ENCODE peak calls at places on chromosome 4, in six cellular contexts. K, S, W, M, J and Z are unnamed samples.

GRCh38 chr4:79964715-79965345 is 108.2 kb downstream of the ANTXR2 start:
- DNase-seq in K (no peak), S (no peak), W (no peak), M (no peak), J (no peak), Z (no peak)

GRCh38 chr4:136505020-136505419 is 1027.3 kb downstream of the PCDH18 start:
- DNase-seq in K (no peak), S (no peak), W (no peak), M (no peak), J (no peak), Z (no peak)

GRCh38 chr4:169037491-169037890 is 27.4 kb upstream of the CBR4 start:
- DNase-seq in K (no peak), S (no peak), W (no peak), M (no peak), J (no peak), Z (no peak)

GRCh38 chr4:157898836-157899605 is 273.8 kb downstream of the GASK1B start:
- DNase-seq in K (no peak), S (no peak), W (no peak), M (no peak), J (no peak), Z (no peak)

GRCh38 chr4:6688879-6689505 is 4.7 kb upstream of the S100P start:
- DNase-seq in K (no peak), S (peak; percentile 82), W (peak; percentile 91), M (peak; percentile 83), J (peak; percentile 78), Z (no peak)

GRCh38 chr4:102343964-102344519 is 1.2 kb downstream of the SLC39A8 start:
- DNase-seq in K (no peak), S (no peak), W (no peak), M (no peak), J (no peak), Z (no peak)

GRCh38 chr4:15656038-15656470 is 897 bp upstream of the FBXL5 start:
- DNase-seq in K (peak; percentile 28), S (no peak), W (no peak), M (no peak), J (no peak), Z (no peak)

GRCh38 chr4:135185256-135185655 is 983.7 kb upstream of the PABPC4L start:
- DNase-seq in K (no peak), S (no peak), W (no peak), M (no peak), J (no peak), Z (no peak)

GRCh38 chr4:121155893-121156292 is 8.2 kb downstream of the TNIP3 start:
- DNase-seq in K (no peak), S (no peak), W (no peak), M (no peak), J (peak; percentile 82), Z (no peak)

GRCh38 chr4:139696491-139696890 is 30.9 kb downstream of the MGST2 start:
- DNase-seq in K (no peak), S (no peak), W (no peak), M (no peak), J (no peak), Z (peak; percentile 71)

GRCh38 chr4:185128272-185129119 is 14.6 kb upstream of the SLC25A4 start:
- DNase-seq in K (peak; percentile 35), S (no peak), W (no peak), M (peak; percentile 45), J (no peak), Z (no peak)
- TF ChIP-seq CTCF in K (no peak), S (no peak), W (peak; percentile 23), M (no peak), J (no peak), Z (no peak)

DNA sequence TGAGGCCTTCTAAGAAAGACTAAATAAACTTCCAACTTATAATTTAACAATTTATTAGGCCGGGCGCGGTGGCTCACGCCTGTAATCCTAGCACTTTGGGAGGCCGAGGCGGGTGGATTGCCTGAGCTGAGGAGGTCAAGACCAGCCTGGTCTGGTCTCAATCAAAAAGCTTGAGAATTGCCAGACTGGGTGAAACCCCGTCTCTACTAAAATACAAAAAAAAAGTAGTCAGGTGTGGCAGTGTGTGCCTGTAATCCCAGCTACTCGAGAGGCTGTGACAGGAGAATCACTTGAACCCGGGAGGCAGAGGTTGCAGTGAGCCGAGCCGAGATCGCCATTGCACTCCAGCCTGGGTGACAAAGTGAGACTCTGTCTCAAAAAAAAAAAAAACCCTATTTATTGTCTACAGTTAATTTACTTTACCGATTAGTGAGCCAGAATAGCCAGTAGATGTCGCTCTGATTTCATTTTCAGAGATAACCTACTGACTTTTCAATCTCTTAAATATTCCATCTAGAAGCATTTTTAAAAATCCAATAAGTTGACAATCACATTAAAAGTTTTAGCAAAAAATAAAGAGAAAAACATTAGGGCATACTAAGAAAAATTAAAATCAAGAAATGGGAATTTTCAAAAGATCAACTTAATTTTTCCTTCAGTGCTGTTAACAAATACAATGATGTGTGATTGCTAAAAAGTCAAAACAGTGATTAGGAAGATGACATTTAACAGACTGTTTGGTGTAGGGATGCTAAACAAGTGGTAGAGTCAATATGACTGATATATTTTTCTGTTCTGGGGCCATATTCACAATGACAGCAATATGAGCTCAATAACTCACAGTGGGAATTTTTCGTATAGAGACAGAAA is 4.3 kb upstream of the SHROOM3 start:
- DNase-seq in K (no peak), S (no peak), W (no peak), M (peak; percentile 42), J (peak; percentile 24), Z (peak; percentile 46)
- TF ChIP-seq CTCF in K (peak; percentile 76), S (no peak), W (peak; percentile 80), M (peak; percentile 69), J (peak; percentile 62), Z (peak; percentile 58)

GRCh38 chr4:25863347-25863784 is 578 bp upstream of the SEL1L3 start:
- DNase-seq in K (no peak), S (no peak), W (no peak), M (no peak), J (no peak), Z (no peak)
- TF ChIP-seq CTCF in K (peak; percentile 24), S (no peak), W (peak; percentile 38), M (peak; percentile 43), J (no peak), Z (no peak)

GRCh38 chr4:2673157-2673556 is 83.0 kb downstream of the TNIP2 start:
- DNase-seq in K (no peak), S (no peak), W (no peak), M (no peak), J (no peak), Z (no peak)
- TF ChIP-seq CTCF in K (peak; percentile 29), S (no peak), W (peak; percentile 41), M (peak; percentile 23), J (peak; percentile 32), Z (no peak)

DNA sequence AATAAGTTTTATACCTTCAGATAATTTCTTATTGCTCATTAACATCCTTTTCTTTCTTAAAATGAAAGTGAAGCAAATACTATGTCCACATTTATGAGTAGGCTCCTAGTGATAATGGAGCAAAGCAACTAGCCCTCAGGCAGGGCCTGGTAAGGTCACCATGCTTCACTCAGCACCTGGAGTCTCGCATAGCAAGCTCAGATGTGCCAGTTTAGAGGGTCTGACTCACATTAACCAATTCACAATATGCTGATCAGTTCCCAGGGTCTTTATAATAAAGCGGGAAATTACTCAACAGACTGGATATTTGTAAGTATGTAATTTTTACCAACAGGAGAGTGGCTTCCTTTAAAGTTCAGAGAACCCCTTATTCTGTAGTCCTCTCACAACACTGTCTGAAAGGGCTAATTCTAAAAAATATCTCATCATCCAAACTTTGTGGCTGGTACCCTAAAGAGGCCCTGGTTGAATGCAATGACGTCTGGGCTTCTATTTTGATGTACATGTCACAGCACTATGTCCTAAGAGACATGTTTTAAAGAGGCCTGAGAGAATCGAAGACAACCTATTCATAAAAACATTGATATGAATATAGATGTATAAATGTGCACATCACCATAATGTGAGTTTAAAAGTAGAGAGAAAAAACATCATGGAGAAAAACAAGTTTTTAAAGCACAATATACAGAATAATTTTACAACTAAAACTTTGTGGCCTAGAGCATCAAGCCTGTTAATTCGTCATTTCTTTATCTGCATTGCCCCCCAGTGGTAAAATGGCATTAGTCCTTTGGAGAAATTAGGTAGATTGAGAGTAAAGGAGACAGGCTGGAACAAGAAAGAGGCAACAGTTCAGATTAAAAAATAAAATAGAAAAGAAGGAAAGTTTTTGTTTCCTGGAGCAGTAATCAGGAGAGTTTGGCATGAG is 44.3 kb downstream of the IL21 start:
- DNase-seq in K (no peak), S (no peak), W (no peak), M (peak; percentile 48), J (peak; percentile 25), Z (peak; percentile 25)
- TF ChIP-seq CTCF in K (peak; percentile 38), S (no peak), W (peak; percentile 60), M (peak; percentile 60), J (peak; percentile 61), Z (peak; percentile 77)

GRCh38 chr4:177339794-177340374 is 30.2 kb downstream of the NEIL3 start:
- DNase-seq in K (no peak), S (no peak), W (no peak), M (peak; percentile 32), J (peak; percentile 10), Z (no peak)
- TF ChIP-seq CTCF in K (peak; percentile 64), S (no peak), W (peak; percentile 82), M (peak; percentile 43), J (peak; percentile 62), Z (peak; percentile 63)

GRCh38 chr4:8385611-8386010 is 54.9 kb downstream of the ACOX3 start:
- DNase-seq in K (no peak), S (no peak), W (no peak), M (no peak), J (no peak), Z (no peak)

GRCh38 chr4:8386731-8387130 is 53.8 kb downstream of the ACOX3 start:
- DNase-seq in K (no peak), S (no peak), W (no peak), M (no peak), J (no peak), Z (no peak)

GRCh38 chr4:8388471-8388870 is 52.1 kb downstream of the ACOX3 start:
- DNase-seq in K (no peak), S (no peak), W (no peak), M (no peak), J (no peak), Z (no peak)

GRCh38 chr4:8387194-8387593 is 53.3 kb downstream of the ACOX3 start:
- DNase-seq in K (no peak), S (no peak), W (no peak), M (no peak), J (no peak), Z (no peak)

GRCh38 chr4:8387615-8388266 is 52.8 kb downstream of the ACOX3 start:
- DNase-seq in K (no peak), S (no peak), W (no peak), M (no peak), J (no peak), Z (no peak)
- TF ChIP-seq CTCF in K (no peak), S (no peak), W (no peak), M (no peak), J (no peak), Z (no peak)

DNA sequence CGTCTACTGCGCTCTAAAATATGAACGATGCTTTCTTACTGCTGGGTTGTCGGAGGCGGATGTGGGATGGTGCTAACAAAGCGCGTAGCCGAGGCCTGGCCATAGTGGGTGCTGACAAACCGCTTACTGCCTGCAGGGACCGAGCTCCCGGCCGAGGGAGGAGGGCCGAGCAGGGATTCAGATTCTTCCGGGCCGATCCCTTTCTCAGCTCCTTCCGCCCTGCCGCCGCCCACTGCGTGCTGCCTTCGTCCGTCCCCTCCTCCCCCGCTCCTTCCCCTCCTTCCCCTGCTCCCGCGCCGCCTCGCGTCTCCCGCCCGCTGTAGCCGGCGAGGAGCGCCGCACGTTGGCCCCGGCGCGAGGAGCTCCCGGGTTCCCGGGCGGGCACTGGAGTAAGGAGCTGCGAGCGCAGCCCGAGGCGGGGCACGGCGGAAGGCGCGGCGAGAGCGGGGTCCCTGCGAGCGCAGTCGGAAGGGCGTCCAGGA is at the start of gene STK32B:
- DNase-seq in K (peak; percentile 56), S (peak; percentile 64), W (peak; percentile 89), M (peak; percentile 33), J (peak; percentile 40), Z (no peak)
- TF ChIP-seq CTCF in K (no peak), S (no peak), W (no peak), M (no peak), J (peak; percentile 6), Z (peak; percentile 14)

GRCh38 chr4:17618926-17619325 is 4.5 kb downstream of the MED28 start:
- DNase-seq in K (no peak), S (no peak), W (no peak), M (no peak), J (no peak), Z (no peak)
- TF ChIP-seq CTCF in K (no peak), S (no peak), W (no peak), M (no peak), J (no peak), Z (no peak)